ENCODE peak calls at places on chromosomes 5 and 9, in ten cellular contexts. X, M, W, D, Y, J, B, A, U and O are unnamed samples.

GRCh38 chr9:134843740-134844139 is 36.9 kb upstream of the FCN2 start:
- DNase-seq in X (no peak), M (no peak), W (no peak), D (no peak), Y (no peak), J (no peak), B (no peak), A (no peak), U (no peak), O (no peak)

GRCh38 chr5:125053179-125053578 is 306.7 kb upstream of the ZNF608 start:
- DNase-seq in X (no peak), M (no peak), W (no peak), D (no peak), Y (no peak), J (no peak), B (no peak), A (no peak), U (no peak), O (no peak)

GRCh38 chr5:168464214-168464613 is 22.1 kb upstream of the RARS1 start:
- DNase-seq in X (no peak), M (no peak), W (no peak), D (no peak), Y (no peak), J (no peak), B (no peak), A (no peak), U (no peak), O (no peak)

GRCh38 chr5:131932235-131932634 is 13.2 kb downstream of the MEIKIN start:
- DNase-seq in X (no peak), M (no peak), W (no peak), D (no peak), Y (no peak), J (no peak), B (no peak), A (no peak), U (peak; percentile 41), O (no peak)

GRCh38 chr9:34869390-34869789 is 88.7 kb upstream of the PHF24 start:
- DNase-seq in X (no peak), M (no peak), W (peak; percentile 20), D (peak; percentile 26), Y (no peak), J (no peak), B (peak; percentile 19), A (no peak), U (no peak), O (no peak)

GRCh38 chr9:94809778-94810177 is 83.3 kb downstream of the AOPEP start:
- DNase-seq in X (no peak), M (no peak), W (peak; percentile 59), D (no peak), Y (no peak), J (no peak), B (no peak), A (no peak), U (no peak), O (no peak)

GRCh38 chr9:132898043-132898442 is 19.3 kb downstream of the SPACA9 start:
- DNase-seq in X (no peak), M (no peak), W (no peak), D (no peak), Y (no peak), J (no peak), B (no peak), A (no peak), U (no peak), O (no peak)

GRCh38 chr9:76372345-76372744 is 21.9 kb downstream of the RFK start:
- DNase-seq in X (no peak), M (no peak), W (peak; percentile 22), D (no peak), Y (no peak), J (no peak), B (no peak), A (no peak), U (no peak), O (no peak)

GRCh38 chr5:174409070-174409469 is 315.3 kb upstream of the MSX2 start:
- DNase-seq in X (no peak), M (no peak), W (no peak), D (no peak), Y (no peak), J (no peak), B (no peak), A (no peak), U (no peak), O (no peak)

GRCh38 chr9:13502503-13502902 is 223.0 kb upstream of the MPDZ start:
- DNase-seq in X (no peak), M (no peak), W (no peak), D (no peak), Y (no peak), J (no peak), B (no peak), A (no peak), U (no peak), O (no peak)

GRCh38 chr5:150320048-150320555 is 17.4 kb upstream of the ARSI start:
- DNase-seq in X (peak; percentile 50), M (peak; percentile 30), W (peak; percentile 90), D (no peak), Y (peak; percentile 56), J (no peak), B (peak; percentile 70), A (peak; percentile 69), U (no peak), O (no peak)

GRCh38 chr5:123673107-123673506 is 161.1 kb downstream of the CSNK1G3 start:
- DNase-seq in X (no peak), M (no peak), W (no peak), D (peak; percentile 26), Y (no peak), J (no peak), B (no peak), A (no peak), U (peak; percentile 27), O (no peak)

GRCh38 chr9:14389146-14389545 is 75.2 kb upstream of the NFIB start:
- DNase-seq in X (no peak), M (no peak), W (no peak), D (no peak), Y (no peak), J (no peak), B (no peak), A (no peak), U (no peak), O (no peak)

GRCh38 chr9:15007698-15008097 is 97.5 kb upstream of the FREM1 start:
- DNase-seq in X (no peak), M (no peak), W (no peak), D (no peak), Y (no peak), J (no peak), B (no peak), A (no peak), U (no peak), O (no peak)

DNA sequence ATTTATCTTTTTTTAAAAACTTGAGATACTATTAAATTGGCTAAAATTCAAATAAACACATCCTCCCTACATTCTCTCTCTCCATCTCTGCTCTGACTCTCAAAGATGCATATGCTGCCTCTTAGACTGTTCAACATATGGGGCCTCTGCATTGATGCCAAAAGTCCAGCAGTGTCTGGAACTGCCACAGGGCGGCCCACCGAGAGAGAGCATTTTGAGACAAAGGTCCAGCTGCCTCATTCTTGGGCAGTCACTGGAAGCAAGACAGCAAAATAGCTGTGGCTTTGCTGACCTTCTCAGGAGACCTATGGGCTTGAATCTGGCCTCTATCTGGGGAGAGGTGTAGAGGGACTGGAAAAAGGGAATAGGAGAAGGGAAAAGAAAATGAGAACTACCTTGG is 12.9 kb upstream of the TSSK1B start:
- DNase-seq in X (peak; percentile 19), M (no peak), W (no peak), D (peak; percentile 52), Y (no peak), J (no peak), B (no peak), A (no peak), U (no peak), O (no peak)
- TF ChIP-seq CTCF in X (no peak), M (no peak), W (no peak), D (peak; percentile 10), Y (no peak), J (no peak), B (no peak), A (no peak), U (peak; percentile 31), O (no peak)

GRCh38 chr9:135884328-135885035 is 22.9 kb downstream of the CAMSAP1 start:
- DNase-seq in X (no peak), M (peak; percentile 9), W (peak; percentile 68), D (no peak), Y (no peak), J (no peak), B (no peak), A (no peak), U (no peak), O (peak; percentile 20)
- TF ChIP-seq CTCF in X (no peak), M (no peak), W (no peak), D (no peak), Y (no peak), J (no peak), B (no peak), A (no peak), U (no peak), O (no peak)

GRCh38 chr5:135934939-135935338 is 19.8 kb downstream of the LECT2 start:
- DNase-seq in X (no peak), M (no peak), W (peak; percentile 48), D (peak; percentile 74), Y (no peak), J (no peak), B (no peak), A (no peak), U (no peak), O (no peak)

GRCh38 chr5:135930949-135931295 is 23.9 kb downstream of the LECT2 start:
- DNase-seq in X (no peak), M (no peak), W (no peak), D (no peak), Y (no peak), J (no peak), B (no peak), A (no peak), U (peak; percentile 35), O (peak; percentile 41)

DNA sequence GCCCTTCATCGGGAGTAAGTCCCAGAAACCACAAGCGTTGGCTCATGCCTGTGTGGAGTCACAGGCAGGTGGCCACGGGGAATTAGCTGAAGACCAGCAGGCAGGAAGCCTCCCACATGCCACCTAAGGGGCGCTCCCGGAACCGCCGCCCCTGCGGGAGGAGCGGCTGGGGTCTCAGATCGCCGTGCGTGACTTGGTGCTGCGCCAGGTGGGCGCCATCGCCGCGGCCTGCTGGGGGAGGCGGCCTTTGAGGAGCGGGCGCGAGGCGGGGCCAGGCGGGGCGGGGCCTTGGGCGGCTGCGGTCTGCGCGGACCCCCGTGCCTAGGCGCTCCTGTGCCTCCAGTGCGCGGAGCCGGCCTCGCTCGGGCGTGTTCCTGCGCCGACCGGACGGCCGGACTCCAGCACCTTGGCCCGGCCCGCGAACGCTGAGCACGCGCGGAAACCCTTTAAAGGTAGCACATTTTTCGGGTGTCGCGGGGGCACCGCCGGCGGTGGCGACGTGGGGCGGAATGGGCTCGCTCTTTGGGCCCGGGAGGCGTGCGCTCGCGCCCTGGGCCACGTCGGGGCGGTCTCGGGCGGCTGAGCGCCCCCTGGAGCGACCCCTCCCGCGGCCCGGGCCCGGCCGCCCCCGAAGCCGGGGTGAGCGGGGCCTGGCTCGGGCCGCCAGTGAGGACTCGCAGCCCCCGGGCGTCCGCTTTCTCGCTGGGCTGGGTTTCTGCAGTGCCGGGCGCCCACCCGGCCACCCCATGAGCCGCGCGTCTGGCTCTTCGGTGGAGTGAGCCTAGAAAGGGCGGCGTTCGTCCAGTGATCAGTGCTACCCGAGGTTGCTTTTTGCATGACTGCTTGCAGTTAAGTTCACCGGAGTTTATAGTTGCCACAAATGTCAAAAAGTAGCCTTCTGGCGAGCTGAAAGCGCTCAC is 24.5 kb downstream of the LECT2 start:
- DNase-seq in X (peak; percentile 35), M (no peak), W (peak; percentile 4), D (peak; percentile 18), Y (no peak), J (no peak), B (no peak), A (no peak), U (peak; percentile 84), O (peak; percentile 36)
- TF ChIP-seq CTCF in X (no peak), M (no peak), W (no peak), D (no peak), Y (no peak), J (no peak), B (no peak), A (no peak), U (peak; percentile 43), O (no peak)

GRCh38 chr9:38392235-38393127 is at the start of gene ALDH1B1:
- DNase-seq in X (peak; percentile 97), M (peak; percentile 90), W (peak; percentile 87), D (peak; percentile 93), Y (peak; percentile 40), J (peak; percentile 95), B (peak; percentile 45), A (peak; percentile 56), U (peak; percentile 93), O (peak; percentile 78)
- TF ChIP-seq CTCF in X (peak; percentile 32), M (no peak), W (peak; percentile 5), D (peak; percentile 33), Y (peak; percentile 9), J (peak; percentile 39), B (no peak), A (no peak), U (peak; percentile 43), O (no peak)